ENCODE peak calls at places on chromosomes 2 and 18, in nine cellular contexts. E is PC-9; M is tibial artery; U is stimulated activated effector memory CD8-positive, alpha-beta T cell treated with anti-CD3 and anti-CD28 coated beads, Interleukin-12 subunit alpha, Interleukin-12 subunit beta, amount 100 ng/mL, for 72 hours; D is GM13976; F is NCI-H1417; X is stimulated activated naive CD4-positive, alpha-beta T cell; V is ovary; Z is RWPE1. G is an unnamed sample.

GRCh38 chr2:207632575-207633492 is 7.6 kb upstream of the METTL21A start:
- DNase-seq in E (peak), M (no peak), U (peak), D (no peak), F (no peak), X (no peak), V (no peak), Z (peak), G (no peak)

GRCh38 chr2:27408601-27409320 is 630 bp downstream of the PPM1G start:
- DNase-seq in E (peak), M (peak), U (no peak), D (peak), F (peak), X (no peak), V (no peak), Z (peak), G (peak)

GRCh38 chr2:21183306-21183705 is 59.5 kb downstream of the TDRD15 start:
- DNase-seq in E (no peak), M (no peak), U (no peak), D (no peak), F (no peak), X (no peak), V (no peak), Z (no peak), G (no peak)

GRCh38 chr2:38658613-38659012 is 7.3 kb upstream of the GALM start:
- DNase-seq in E (no peak), M (no peak), U (no peak), D (no peak), F (no peak), X (no peak), V (no peak), Z (no peak), G (no peak)

GRCh38 chr18:35682282-35682867 is 100.8 kb downstream of the GALNT1 start:
- DNase-seq in E (no peak), M (no peak), U (no peak), D (no peak), F (no peak), X (no peak), V (no peak), Z (no peak), G (no peak)

GRCh38 chr2:221447310-221447709 is 124.8 kb downstream of the EPHA4 start:
- DNase-seq in E (no peak), M (no peak), U (no peak), D (no peak), F (no peak), X (no peak), V (no peak), Z (peak), G (no peak)

GRCh38 chr2:53610260-53610659 is 157.3 kb upstream of the CHAC2 start:
- DNase-seq in E (no peak), M (no peak), U (no peak), D (no peak), F (no peak), X (no peak), V (no peak), Z (no peak), G (no peak)

GRCh38 chr2:146990311-146990781 is 854.5 kb upstream of the ACVR2A start:
- DNase-seq in E (no peak), M (no peak), U (no peak), D (no peak), F (no peak), X (no peak), V (no peak), Z (no peak), G (no peak)

GRCh38 chr18:45874501-45875184 is 49.2 kb downstream of the SIGLEC15 start:
- DNase-seq in E (no peak), M (no peak), U (peak), D (peak), F (no peak), X (peak), V (no peak), Z (no peak), G (no peak)

GRCh38 chr2:25814681-25815080 is 63.6 kb downstream of the ASXL2 start:
- DNase-seq in E (no peak), M (no peak), U (no peak), D (no peak), F (no peak), X (no peak), V (no peak), Z (peak), G (no peak)

GRCh38 chr2:208017721-208018120 is 7.6 kb downstream of the PLEKHM3 start:
- DNase-seq in E (no peak), M (no peak), U (no peak), D (no peak), F (no peak), X (no peak), V (no peak), Z (no peak), G (no peak)

GRCh38 chr2:108968619-108969018 is 20.4 kb downstream of the EDAR start:
- DNase-seq in E (peak), M (peak), U (no peak), D (no peak), F (no peak), X (no peak), V (no peak), Z (peak), G (no peak)

GRCh38 chr2:73212448-73213176 is 1.4 kb upstream of the SMYD5 start:
- DNase-seq in E (peak), M (peak), U (peak), D (peak), F (peak), X (peak), V (peak), Z (peak), G (peak)

GRCh38 chr2:46210063-46210462 is 87.1 kb upstream of the EPAS1 start:
- DNase-seq in E (no peak), M (no peak), U (no peak), D (no peak), F (no peak), X (no peak), V (no peak), Z (no peak), G (no peak)

GRCh38 chr2:96105152-96105915 is 11.0 kb downstream of the ADRA2B start:
- DNase-seq in E (no peak), M (peak), U (no peak), D (no peak), F (no peak), X (no peak), V (peak), Z (no peak), G (peak)